ENCODE peak calls at places on chromosomes 7 and 10, in eight cellular contexts. D is CD8-positive, alpha-beta memory T cell; W is spleen; Y is stimulated activated CD8-positive, alpha-beta memory T cell treated with anti-CD3 and anti-CD28 coated beads, Interleukin-7, amount 100 ng/mL, for 1 hour; T is left ventricle myocardium superior; Z is T-helper 17 cell; L is kidney epithelial cell; M is uterus. U is an unnamed sample.
A peak's percentile ranks its signal among the peaks of the same experiment; 100 is the strongest.

GRCh38 chr7:5396542-5396941 is 27.1 kb downstream of the TNRC18 start:
- DNase-seq in T (no peak), Z (peak; percentile 50), L (no peak), Y (peak; percentile 29), W (peak; percentile 88), M (no peak), D (peak; percentile 50), U (peak; percentile 46)

GRCh38 chr10:102802920-102803534 is 34.2 kb downstream of the CYP17A1 start:
- DNase-seq in D (no peak), L (peak; percentile 73), W (no peak), Z (no peak), M (peak; percentile 62), Y (no peak), T (no peak), U (no peak)

GRCh38 chr7:95342642-95343252 is 18.4 kb upstream of the PON1 start:
- DNase-seq in M (no peak), T (no peak), L (no peak), D (no peak), W (no peak), Z (no peak), Y (no peak), U (no peak)

GRCh38 chr10:58481569-58482109 is 31.0 kb upstream of the BICC1 start:
- DNase-seq in D (no peak), L (no peak), W (no peak), Z (no peak), T (no peak), M (no peak), Y (no peak), U (no peak)

GRCh38 chr7:141456298-141456697 is 94.9 kb upstream of the AGK start:
- DNase-seq in M (no peak), L (no peak), D (no peak), Z (no peak), W (no peak), T (peak; percentile 46), Y (no peak), U (no peak)

GRCh38 chr7:78578701-78579100 is 780.1 kb downstream of the PHTF2 start:
- DNase-seq in T (no peak), W (no peak), Z (no peak), M (no peak), D (no peak), L (no peak), Y (no peak), U (no peak)

GRCh38 chr7:41029072-41029492 is 673.8 kb downstream of the INHBA start:
- DNase-seq in W (no peak), M (no peak), L (peak; percentile 100), T (no peak), D (no peak), Z (no peak), Y (no peak), U (no peak)

GRCh38 chr7:157675427-157675930 is 338.7 kb downstream of the DNAJB6 start:
- DNase-seq in Y (no peak), L (no peak), T (no peak), W (peak; percentile 54), D (no peak), Z (no peak), M (no peak), U (no peak)

GRCh38 chr7:25894002-25894901 is 257.7 kb upstream of the NFE2L3 start:
- DNase-seq in Y (no peak), D (no peak), L (no peak), M (no peak), T (no peak), W (no peak), Z (no peak), U (no peak)

U was measured in activated T-helper 9 cell treated with anti-CD3 and anti-CD28 coated beads, Interleukin-2, amount 50 U/mL, for 16 hours.